ENCODE peak calls at places on chromosomes 2 and 18, in seven cellular contexts. One of them, this sample, is unnamed.

GRCh38 chr2:84885111-84885510 is 4.2 kb upstream of the TRABD2A start:
- DNase-seq in foreskin keratinocyte: no peak
- DNase-seq in sigmoid colon: no peak
- DNase-seq in choroid plexus epithelial cell: no peak
- DNase-seq in Calu3: no peak
- DNase-seq in nephron progenitor cell: no peak
- DNase-seq in CD8-positive, alpha-beta T cell: no peak
- DNase-seq in this sample: no peak

GRCh38 chr2:183035298-183035953 is 2.8 kb downstream of the NCKAP1 start:
- DNase-seq in choroid plexus epithelial cell: peak
- DNase-seq in sigmoid colon: no peak
- DNase-seq in Calu3: no peak
- DNase-seq in foreskin keratinocyte: no peak
- DNase-seq in nephron progenitor cell: no peak
- DNase-seq in CD8-positive, alpha-beta T cell: no peak
- DNase-seq in this sample: no peak

GRCh38 chr18:13823707-13824395 is at the start of gene MC5R:
- DNase-seq in nephron progenitor cell: peak
- DNase-seq in foreskin keratinocyte: no peak
- DNase-seq in choroid plexus epithelial cell: peak
- DNase-seq in Calu3: peak
- DNase-seq in CD8-positive, alpha-beta T cell: peak
- DNase-seq in sigmoid colon: no peak
- DNase-seq in this sample: peak

GRCh38 chr18:58755304-58756010 is 84.2 kb downstream of the MALT1 start:
- DNase-seq in sigmoid colon: no peak
- DNase-seq in Calu3: no peak
- DNase-seq in foreskin keratinocyte: no peak
- DNase-seq in choroid plexus epithelial cell: no peak
- DNase-seq in CD8-positive, alpha-beta T cell: no peak
- DNase-seq in nephron progenitor cell: no peak
- DNase-seq in this sample: no peak

GRCh38 chr2:205998601-205999000 is 87.4 kb downstream of the INO80D start:
- DNase-seq in foreskin keratinocyte: no peak
- DNase-seq in Calu3: no peak
- DNase-seq in CD8-positive, alpha-beta T cell: no peak
- DNase-seq in nephron progenitor cell: no peak
- DNase-seq in sigmoid colon: no peak
- DNase-seq in choroid plexus epithelial cell: peak
- DNase-seq in this sample: no peak

GRCh38 chr2:240481720-240482119 is 46.3 kb downstream of the GPC1 start:
- DNase-seq in sigmoid colon: no peak
- DNase-seq in CD8-positive, alpha-beta T cell: no peak
- DNase-seq in foreskin keratinocyte: no peak
- DNase-seq in Calu3: no peak
- DNase-seq in nephron progenitor cell: no peak
- DNase-seq in choroid plexus epithelial cell: no peak
- DNase-seq in this sample: no peak

GRCh38 chr2:181743723-181744031 is 63.4 kb upstream of the NEUROD1 start:
- DNase-seq in sigmoid colon: no peak
- DNase-seq in choroid plexus epithelial cell: no peak
- DNase-seq in Calu3: no peak
- DNase-seq in foreskin keratinocyte: no peak
- DNase-seq in nephron progenitor cell: no peak
- DNase-seq in CD8-positive, alpha-beta T cell: no peak
- DNase-seq in this sample: no peak

GRCh38 chr2:241558532-241559488 is at the start of gene BOK:
- DNase-seq in CD8-positive, alpha-beta T cell: no peak
- DNase-seq in nephron progenitor cell: peak
- DNase-seq in Calu3: peak
- DNase-seq in foreskin keratinocyte: no peak
- DNase-seq in choroid plexus epithelial cell: peak
- DNase-seq in sigmoid colon: peak
- DNase-seq in this sample: peak

GRCh38 chr2:9416267-9416961 is 6.9 kb downstream of the ITGB1BP1 start:
- DNase-seq in CD8-positive, alpha-beta T cell: no peak
- DNase-seq in Calu3: no peak
- DNase-seq in foreskin keratinocyte: peak
- DNase-seq in choroid plexus epithelial cell: no peak
- DNase-seq in nephron progenitor cell: no peak
- DNase-seq in sigmoid colon: no peak
- DNase-seq in this sample: no peak

GRCh38 chr2:48135797-48136196 is 229.5 kb upstream of the FBXO11 start:
- DNase-seq in foreskin keratinocyte: no peak
- DNase-seq in nephron progenitor cell: no peak
- DNase-seq in Calu3: no peak
- DNase-seq in CD8-positive, alpha-beta T cell: no peak
- DNase-seq in choroid plexus epithelial cell: no peak
- DNase-seq in sigmoid colon: no peak
- DNase-seq in this sample: no peak

GRCh38 chr2:127424598-127425379 is 6.6 kb downstream of the PROC start:
- DNase-seq in CD8-positive, alpha-beta T cell: no peak
- DNase-seq in choroid plexus epithelial cell: no peak
- DNase-seq in sigmoid colon: no peak
- DNase-seq in Calu3: no peak
- DNase-seq in foreskin keratinocyte: no peak
- DNase-seq in nephron progenitor cell: no peak
- DNase-seq in this sample: no peak

GRCh38 chr2:120914839-120915521 is 179.3 kb downstream of the GLI2 start:
- DNase-seq in choroid plexus epithelial cell: peak
- DNase-seq in foreskin keratinocyte: no peak
- DNase-seq in CD8-positive, alpha-beta T cell: no peak
- DNase-seq in sigmoid colon: peak
- DNase-seq in nephron progenitor cell: peak
- DNase-seq in Calu3: peak
- DNase-seq in this sample: peak

GRCh38 chr2:9753276-9753600 is 90.0 kb upstream of the TAF1B start:
- DNase-seq in Calu3: peak
- DNase-seq in sigmoid colon: no peak
- DNase-seq in nephron progenitor cell: no peak
- DNase-seq in choroid plexus epithelial cell: peak
- DNase-seq in foreskin keratinocyte: peak
- DNase-seq in CD8-positive, alpha-beta T cell: peak
- DNase-seq in this sample: no peak

GRCh38 chr2:15181092-15181745 is 379.9 kb downstream of the NBAS start:
- DNase-seq in Calu3: no peak
- DNase-seq in foreskin keratinocyte: no peak
- DNase-seq in sigmoid colon: no peak
- DNase-seq in choroid plexus epithelial cell: no peak
- DNase-seq in CD8-positive, alpha-beta T cell: no peak
- DNase-seq in nephron progenitor cell: no peak
- DNase-seq in this sample: no peak

GRCh38 chr2:189086710-189087109 is 92.9 kb downstream of the COL5A2 start:
- DNase-seq in Calu3: no peak
- DNase-seq in nephron progenitor cell: no peak
- DNase-seq in sigmoid colon: no peak
- DNase-seq in foreskin keratinocyte: peak
- DNase-seq in CD8-positive, alpha-beta T cell: no peak
- DNase-seq in choroid plexus epithelial cell: peak
- DNase-seq in this sample: no peak

GRCh38 chr2:128492966-128493811 is 174.5 kb upstream of the HS6ST1 start:
- DNase-seq in CD8-positive, alpha-beta T cell: no peak
- DNase-seq in nephron progenitor cell: no peak
- DNase-seq in sigmoid colon: no peak
- DNase-seq in choroid plexus epithelial cell: no peak
- DNase-seq in foreskin keratinocyte: no peak
- DNase-seq in Calu3: no peak
- DNase-seq in this sample: no peak

GRCh38 chr2:48483916-48484315 is 46.0 kb upstream of the STON1 start:
- DNase-seq in Calu3: no peak
- DNase-seq in CD8-positive, alpha-beta T cell: no peak
- DNase-seq in nephron progenitor cell: no peak
- DNase-seq in choroid plexus epithelial cell: peak
- DNase-seq in foreskin keratinocyte: peak
- DNase-seq in sigmoid colon: no peak
- DNase-seq in this sample: no peak

GRCh38 chr2:152384992-152385391 is 50.0 kb downstream of the FMNL2 start:
- DNase-seq in choroid plexus epithelial cell: no peak
- DNase-seq in foreskin keratinocyte: no peak
- DNase-seq in nephron progenitor cell: no peak
- DNase-seq in CD8-positive, alpha-beta T cell: no peak
- DNase-seq in Calu3: no peak
- DNase-seq in sigmoid colon: no peak
- DNase-seq in this sample: no peak

GRCh38 chr2:216992056-216992455 is 132.2 kb upstream of the TNP1 start:
- DNase-seq in nephron progenitor cell: no peak
- DNase-seq in foreskin keratinocyte: no peak
- DNase-seq in CD8-positive, alpha-beta T cell: no peak
- DNase-seq in sigmoid colon: no peak
- DNase-seq in choroid plexus epithelial cell: peak
- DNase-seq in Calu3: no peak
- DNase-seq in this sample: no peak

GRCh38 chr2:240479561-240479960 is 44.1 kb downstream of the GPC1 start:
- DNase-seq in CD8-positive, alpha-beta T cell: no peak
- DNase-seq in nephron progenitor cell: no peak
- DNase-seq in choroid plexus epithelial cell: no peak
- DNase-seq in sigmoid colon: no peak
- DNase-seq in Calu3: no peak
- DNase-seq in foreskin keratinocyte: no peak
- DNase-seq in this sample: no peak

GRCh38 chr2:73035899-73036778 is 35.4 kb downstream of the SFXN5 start:
- DNase-seq in Calu3: no peak
- DNase-seq in foreskin keratinocyte: no peak
- DNase-seq in CD8-positive, alpha-beta T cell: no peak
- DNase-seq in nephron progenitor cell: no peak
- DNase-seq in choroid plexus epithelial cell: no peak
- DNase-seq in sigmoid colon: no peak
- DNase-seq in this sample: no peak

GRCh38 chr2:69764286-69765058 is 22.5 kb downstream of the ANXA4 start:
- DNase-seq in nephron progenitor cell: no peak
- DNase-seq in Calu3: no peak
- DNase-seq in choroid plexus epithelial cell: no peak
- DNase-seq in sigmoid colon: no peak
- DNase-seq in CD8-positive, alpha-beta T cell: no peak
- DNase-seq in foreskin keratinocyte: no peak
- DNase-seq in this sample: no peak

GRCh38 chr2:3449936-3450335 is 69.4 kb downstream of the ADI1 start:
- DNase-seq in CD8-positive, alpha-beta T cell: no peak
- DNase-seq in choroid plexus epithelial cell: no peak
- DNase-seq in sigmoid colon: no peak
- DNase-seq in Calu3: no peak
- DNase-seq in nephron progenitor cell: no peak
- DNase-seq in foreskin keratinocyte: no peak
- DNase-seq in this sample: no peak

GRCh38 chr2:9315280-9315847 is 108.0 kb downstream of the ITGB1BP1 start:
- DNase-seq in foreskin keratinocyte: peak
- DNase-seq in choroid plexus epithelial cell: peak
- DNase-seq in nephron progenitor cell: peak
- DNase-seq in Calu3: no peak
- DNase-seq in sigmoid colon: no peak
- DNase-seq in CD8-positive, alpha-beta T cell: no peak
- DNase-seq in this sample: no peak

GRCh38 chr18:7084766-7085080 is 32.9 kb downstream of the LAMA1 start:
- DNase-seq in nephron progenitor cell: no peak
- DNase-seq in sigmoid colon: no peak
- DNase-seq in choroid plexus epithelial cell: peak
- DNase-seq in foreskin keratinocyte: peak
- DNase-seq in Calu3: no peak
- DNase-seq in CD8-positive, alpha-beta T cell: no peak
- DNase-seq in this sample: no peak

GRCh38 chr2:62485780-62486765 is 19.9 kb downstream of the TMEM17 start:
- DNase-seq in nephron progenitor cell: no peak
- DNase-seq in sigmoid colon: no peak
- DNase-seq in choroid plexus epithelial cell: peak
- DNase-seq in Calu3: no peak
- DNase-seq in CD8-positive, alpha-beta T cell: no peak
- DNase-seq in foreskin keratinocyte: no peak
- DNase-seq in this sample: no peak
- TF ChIP-seq CTCF in nephron progenitor cell: no peak
- TF ChIP-seq CTCF in sigmoid colon: no peak
- TF ChIP-seq CTCF in choroid plexus epithelial cell: no peak
- TF ChIP-seq CTCF in Calu3: no peak
- TF ChIP-seq CTCF in CD8-positive, alpha-beta T cell: no peak
- TF ChIP-seq CTCF in foreskin keratinocyte: no peak
- TF ChIP-seq CTCF in this sample: no peak

GRCh38 chr2:44628297-44628696 is 266.6 kb downstream of the CAMKMT start:
- DNase-seq in nephron progenitor cell: no peak
- DNase-seq in CD8-positive, alpha-beta T cell: no peak
- DNase-seq in choroid plexus epithelial cell: no peak
- DNase-seq in sigmoid colon: no peak
- DNase-seq in Calu3: no peak
- DNase-seq in foreskin keratinocyte: no peak
- DNase-seq in this sample: no peak

GRCh38 chr2:44618378-44619023 is 256.8 kb downstream of the CAMKMT start:
- DNase-seq in sigmoid colon: no peak
- DNase-seq in foreskin keratinocyte: no peak
- DNase-seq in choroid plexus epithelial cell: no peak
- DNase-seq in nephron progenitor cell: no peak
- DNase-seq in CD8-positive, alpha-beta T cell: no peak
- DNase-seq in Calu3: no peak
- DNase-seq in this sample: no peak

GRCh38 chr2:44620189-44620990 is 258.6 kb downstream of the CAMKMT start:
- DNase-seq in choroid plexus epithelial cell: no peak
- DNase-seq in CD8-positive, alpha-beta T cell: no peak
- DNase-seq in foreskin keratinocyte: no peak
- DNase-seq in nephron progenitor cell: no peak
- DNase-seq in sigmoid colon: no peak
- DNase-seq in Calu3: peak
- DNase-seq in this sample: no peak

GRCh38 chr2:44623622-44624351 is 262.0 kb downstream of the CAMKMT start:
- DNase-seq in nephron progenitor cell: no peak
- DNase-seq in foreskin keratinocyte: no peak
- DNase-seq in sigmoid colon: no peak
- DNase-seq in CD8-positive, alpha-beta T cell: no peak
- DNase-seq in choroid plexus epithelial cell: no peak
- DNase-seq in Calu3: no peak
- DNase-seq in this sample: no peak
- TF ChIP-seq CTCF in nephron progenitor cell: peak
- TF ChIP-seq CTCF in foreskin keratinocyte: peak
- TF ChIP-seq CTCF in sigmoid colon: no peak
- TF ChIP-seq CTCF in CD8-positive, alpha-beta T cell: no peak
- TF ChIP-seq CTCF in choroid plexus epithelial cell: peak
- TF ChIP-seq CTCF in Calu3: no peak
- TF ChIP-seq CTCF in this sample: peak

GRCh38 chr2:32627441-32627900 is 379 bp upstream of the TTC27 start:
- DNase-seq in sigmoid colon: peak
- DNase-seq in Calu3: no peak
- DNase-seq in foreskin keratinocyte: peak
- DNase-seq in nephron progenitor cell: peak
- DNase-seq in CD8-positive, alpha-beta T cell: peak
- DNase-seq in choroid plexus epithelial cell: peak
- DNase-seq in this sample: peak
- TF ChIP-seq CTCF in sigmoid colon: peak
- TF ChIP-seq CTCF in Calu3: no peak
- TF ChIP-seq CTCF in foreskin keratinocyte: peak
- TF ChIP-seq CTCF in nephron progenitor cell: no peak
- TF ChIP-seq CTCF in CD8-positive, alpha-beta T cell: no peak
- TF ChIP-seq CTCF in choroid plexus epithelial cell: peak
- TF ChIP-seq CTCF in this sample: no peak

GRCh38 chr2:20862850-20863249 is 39.9 kb upstream of the LDAH start:
- DNase-seq in choroid plexus epithelial cell: no peak
- DNase-seq in foreskin keratinocyte: no peak
- DNase-seq in nephron progenitor cell: no peak
- DNase-seq in Calu3: no peak
- DNase-seq in CD8-positive, alpha-beta T cell: no peak
- DNase-seq in sigmoid colon: no peak
- DNase-seq in this sample: no peak

DNA sequence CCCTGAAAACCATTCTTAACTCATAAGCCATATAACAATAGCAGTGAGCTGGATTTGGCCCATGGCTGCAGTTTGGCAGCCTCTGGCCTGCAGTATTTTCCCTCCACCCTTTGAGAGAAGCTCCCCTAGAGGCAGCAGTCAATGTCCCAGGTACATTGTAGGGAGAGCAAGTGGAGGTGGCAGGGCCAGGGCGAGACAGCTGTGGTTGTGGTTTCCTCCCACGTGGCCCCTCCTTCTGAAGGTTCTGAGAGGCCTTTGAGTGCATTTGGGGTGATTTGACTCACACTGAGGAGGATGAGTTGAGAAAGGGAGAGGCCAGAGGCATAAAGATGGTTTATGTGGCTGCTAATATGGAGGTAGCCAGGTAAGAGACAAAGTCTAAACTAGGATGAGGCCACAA is 45.5 kb upstream of the LDAH start:
- DNase-seq in CD8-positive, alpha-beta T cell: no peak
- DNase-seq in foreskin keratinocyte: no peak
- DNase-seq in sigmoid colon: no peak
- DNase-seq in Calu3: no peak
- DNase-seq in choroid plexus epithelial cell: no peak
- DNase-seq in nephron progenitor cell: no peak
- DNase-seq in this sample: no peak
- TF ChIP-seq CTCF in CD8-positive, alpha-beta T cell: no peak
- TF ChIP-seq CTCF in foreskin keratinocyte: no peak
- TF ChIP-seq CTCF in sigmoid colon: no peak
- TF ChIP-seq CTCF in Calu3: no peak
- TF ChIP-seq CTCF in choroid plexus epithelial cell: no peak
- TF ChIP-seq CTCF in nephron progenitor cell: no peak
- TF ChIP-seq CTCF in this sample: no peak